ENCODE peak calls at places on chromosomes 3 and 15, in four cellular contexts. F is heart left ventricle, U is HS-5, D is hypothalamus. V is an unnamed sample.

GRCh38 chr3:194689493-194689901 is 3.8 kb downstream of the FAM43A start:
- DNase-seq in F (peak), U (no peak), D (no peak), V (no peak)

GRCh38 chr15:90266061-90266431 is 574 bp downstream of the NGRN start:
- DNase-seq in F (peak), U (no peak), D (no peak), V (no peak)

GRCh38 chr15:59306520-59307163 is 66.0 kb downstream of the MYO1E start:
- DNase-seq in F (no peak), U (peak), D (no peak), V (no peak)

GRCh38 chr3:124276163-124276862 is 284.4 kb upstream of the ROPN1 start:
- DNase-seq in F (no peak), U (no peak), D (no peak), V (no peak)

GRCh38 chr15:100713163-100713867 is 110.9 kb downstream of the ASB7 start:
- DNase-seq in F (no peak), U (peak), D (no peak), V (no peak)

GRCh38 chr3:101381809-101382208 is 61.4 kb upstream of the IMPG2 start:
- DNase-seq in F (no peak), U (peak), D (no peak), V (no peak)

GRCh38 chr3:141644931-141645330 is 93.2 kb upstream of the RNF7 start:
- DNase-seq in F (peak), U (no peak), D (no peak), V (no peak)

GRCh38 chr3:194311000-194311399 is 40.1 kb downstream of the CPN2 start:
- DNase-seq in F (no peak), U (no peak), D (no peak), V (no peak)

GRCh38 chr3:63523100-63523499 is 129.4 kb upstream of the SNTN start:
- DNase-seq in F (no peak), U (no peak), D (no peak), V (no peak)

GRCh38 chr3:188230962-188231361 is 77.0 kb downstream of the LPP start:
- DNase-seq in F (no peak), U (peak), D (no peak), V (no peak)

GRCh38 chr3:29649815-29650547 is 369.1 kb downstream of the RBMS3 start:
- DNase-seq in F (no peak), U (no peak), D (peak), V (peak)

GRCh38 chr15:69604050-69604378 is 151.4 kb downstream of the RPLP1 start:
- DNase-seq in F (no peak), U (no peak), D (no peak), V (no peak)

GRCh38 chr15:57259511-57260143 is 116.7 kb upstream of the CGNL1 start:
- DNase-seq in F (no peak), U (no peak), D (no peak), V (peak)

GRCh38 chr3:31252216-31253185 is 280.2 kb upstream of the STT3B start:
- DNase-seq in F (no peak), U (no peak), D (no peak), V (no peak)

GRCh38 chr3:122313261-122313660 is 11.8 kb upstream of the CSTA start:
- DNase-seq in F (no peak), U (no peak), D (no peak), V (no peak)

GRCh38 chr3:46702246-46703012 is 1.2 kb downstream of the TMIE start:
- DNase-seq in F (no peak), U (no peak), D (no peak), V (no peak)

GRCh38 chr3:45055411-45056143 is 29.5 kb downstream of the CLEC3B start:
- DNase-seq in F (no peak), U (peak), D (no peak), V (no peak)

GRCh38 chr15:42102646-42103235 is 8.4 kb upstream of the PLA2G4D start:
- DNase-seq in F (no peak), U (peak), D (no peak), V (no peak)

GRCh38 chr3:53163459-53164387 is 2.7 kb downstream of the PRKCD start:
- DNase-seq in F (no peak), U (no peak), D (no peak), V (no peak)

GRCh38 chr3:31952205-31952604 is 28.9 kb downstream of the OSBPL10 start:
- DNase-seq in F (no peak), U (no peak), D (no peak), V (no peak)

GRCh38 chr3:31505353-31506048 is 27.2 kb upstream of the STT3B start:
- DNase-seq in F (no peak), U (no peak), D (no peak), V (no peak)

GRCh38 chr15:80669599-80670273 is 25.4 kb upstream of the ABHD17C start:
- DNase-seq in F (no peak), U (peak), D (no peak), V (no peak)

GRCh38 chr3:136659253-136659652 is 92.9 kb downstream of the STAG1 start:
- DNase-seq in F (peak), U (no peak), D (peak), V (no peak)

GRCh38 chr15:41983621-41984571 is 11.5 kb upstream of the EHD4 start:
- DNase-seq in F (no peak), U (no peak), D (no peak), V (no peak)

V was measured in GM12878.